ENCODE peak calls at places on chromosomes 13 and 19, in five cellular contexts. M is tibial artery, C is fibroblast of lung, V is heart right ventricle, L is NT2/D1. Q is an unnamed sample.

GRCh38 chr19:46068345-46069258 is 27.8 kb upstream of the IGFL4 start:
- DNase-seq in M (no peak), V (no peak), C (peak; percentile 95), L (no peak), Q (no peak)

GRCh38 chr13:109592776-109593175 is 193.6 kb downstream of the IRS2 start:
- DNase-seq in C (no peak), M (no peak), L (no peak), V (no peak), Q (no peak)

GRCh38 chr13:43792456-43792855 is 5.7 kb upstream of the ENOX1 start:
- DNase-seq in V (no peak), C (peak; percentile 50), M (no peak), L (no peak), Q (no peak)

GRCh38 chr19:17296278-17296677 is 6.9 kb downstream of the ABHD8 start:
- DNase-seq in V (no peak), M (no peak), C (peak; percentile 51), L (no peak), Q (no peak)

GRCh38 chr19:34996978-34997640 is 3.0 kb upstream of the GRAMD1A start:
- DNase-seq in V (no peak), C (no peak), L (no peak), M (no peak), Q (no peak)

GRCh38 chr19:41689993-41690800 is 2.1 kb upstream of the CEACAM7 start:
- DNase-seq in L (no peak), M (no peak), C (no peak), V (no peak), Q (no peak)

GRCh38 chr13:100443278-100443997 is 145.2 kb downstream of the GGACT start:
- DNase-seq in L (no peak), V (no peak), C (no peak), M (no peak), Q (no peak)

GRCh38 chr13:110442946-110443632 is 118.4 kb downstream of the RAB20 start:
- DNase-seq in L (no peak), C (peak; percentile 52), V (no peak), M (peak; percentile 60), Q (no peak)

GRCh38 chr13:40064154-40064713 is 408.8 kb downstream of the COG6 start:
- DNase-seq in V (no peak), M (no peak), L (no peak), C (no peak), Q (no peak)

GRCh38 chr13:49307365-49307764 is 59.6 kb downstream of the CDADC1 start:
- DNase-seq in C (no peak), V (no peak), L (no peak), M (peak; percentile 76), Q (no peak)
- H3K4me1 ChIP-seq in C (peaks cover 14% of the 10 kb centered on the region), V (peaks cover 31% of the 10 kb centered on the region), L (no peaks in the 10 kb centered on the region), M (peaks cover 52% of the 10 kb centered on the region), Q (peaks cover 17% of the 10 kb centered on the region)

GRCh38 chr13:78410164-78410563 is 193.2 kb downstream of the POU4F1 start:
- DNase-seq in C (no peak), M (no peak), V (no peak), L (no peak), Q (no peak)
- H3K4me1 ChIP-seq in C (no peaks in the 10 kb centered on the region), M (no peaks in the 10 kb centered on the region), V (no peaks in the 10 kb centered on the region), L (no peaks in the 10 kb centered on the region), Q (no peaks in the 10 kb centered on the region)

GRCh38 chr13:74773263-74773662 is 639.1 kb upstream of the KLF12 start:
- DNase-seq in V (no peak), C (no peak), L (no peak), M (no peak), Q (no peak)
- H3K4me1 ChIP-seq in V (peaks cover 13% of the 10 kb centered on the region), C (peaks cover 16% of the 10 kb centered on the region), L (no peaks in the 10 kb centered on the region), M (no peaks in the 10 kb centered on the region), Q (no peaks in the 10 kb centered on the region)

GRCh38 chr13:99041337-99041736 is 63.5 kb upstream of the DOCK9 start:
- DNase-seq in C (peak; percentile 50), V (no peak), L (no peak), M (no peak), Q (no peak)
- H3K4me1 ChIP-seq in C (peaks cover 2% of the 10 kb centered on the region), V (peaks cover 21% of the 10 kb centered on the region), L (no peaks in the 10 kb centered on the region), M (peaks cover 6% of the 10 kb centered on the region), Q (no peaks in the 10 kb centered on the region)

GRCh38 chr19:29683009-29683408 is 17.7 kb downstream of the PLEKHF1 start:
- DNase-seq in M (no peak), C (peak; percentile 69), L (no peak), V (no peak), Q (no peak)

GRCh38 chr19:29680937-29681336 is 15.7 kb downstream of the PLEKHF1 start:
- DNase-seq in V (no peak), L (no peak), M (no peak), C (no peak), Q (no peak)

GRCh38 chr19:29681422-29682235 is 16.4 kb downstream of the PLEKHF1 start:
- DNase-seq in C (peak; percentile 69), M (peak; percentile 79), V (no peak), L (no peak), Q (no peak)

GRCh38 chr19:29680447-29680846 is 15.2 kb downstream of the PLEKHF1 start:
- DNase-seq in C (no peak), V (peak; percentile 54), L (no peak), M (no peak), Q (no peak)

GRCh38 chr19:29682236-29682895 is 17.1 kb downstream of the PLEKHF1 start:
- DNase-seq in M (no peak), V (no peak), C (no peak), L (no peak), Q (no peak)
- H3K4me1 ChIP-seq in M (peaks cover 76% of the 10 kb centered on the region), V (peaks cover 53% of the 10 kb centered on the region), C (peaks cover 16% of the 10 kb centered on the region), L (peaks cover 8% of the 10 kb centered on the region), Q (peaks cover 60% of the 10 kb centered on the region)

DNA sequence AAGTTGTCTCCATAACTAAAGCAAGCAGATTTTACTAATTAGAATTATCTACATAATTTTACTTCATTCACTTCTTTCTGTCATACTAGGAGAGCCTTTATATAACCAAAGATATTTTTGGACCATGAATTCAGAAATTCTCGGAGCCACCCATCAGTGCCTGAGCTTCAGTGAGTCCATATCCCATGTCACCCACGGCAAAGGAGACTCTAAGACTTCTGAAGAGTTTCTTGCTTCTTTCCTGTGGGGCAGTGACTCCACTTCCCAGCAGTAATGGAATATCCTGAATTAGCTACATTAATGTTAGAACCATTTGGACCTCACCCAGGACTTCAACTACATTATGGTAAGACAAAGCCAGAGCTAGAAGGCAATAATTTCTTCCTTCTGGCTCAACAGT is 8.2 kb downstream of the STARD13 start:
- DNase-seq in V (no peak), M (no peak), L (no peak), C (no peak), Q (no peak)
- H3K4me1 ChIP-seq in V (peaks cover 81% of the 10 kb centered on the region), M (peaks cover 81% of the 10 kb centered on the region), L (no peaks in the 10 kb centered on the region), C (peaks cover 36% of the 10 kb centered on the region), Q (peaks cover 85% of the 10 kb centered on the region)

DNA sequence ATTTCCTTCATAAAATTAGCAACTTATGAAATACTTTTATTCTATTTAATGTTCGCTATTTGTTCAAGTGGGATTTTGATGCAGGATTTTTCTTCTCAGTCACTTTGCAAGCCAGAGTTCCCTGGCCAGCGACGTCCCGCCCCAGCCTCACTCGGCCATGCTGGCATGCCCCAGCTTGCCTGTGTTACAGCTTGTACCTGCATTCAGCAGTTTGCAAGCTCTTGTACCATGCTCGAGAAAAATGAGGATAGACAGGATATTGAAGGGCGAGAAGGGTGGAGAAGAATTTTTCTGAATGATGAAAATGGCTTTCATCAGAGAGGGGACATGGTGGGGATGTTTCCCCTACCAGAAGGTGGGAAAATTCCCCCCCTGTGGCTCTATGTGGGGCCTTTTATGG is 2180.2 kb upstream of the PCDH20 start:
- DNase-seq in M (no peak), V (no peak), L (no peak), C (no peak), Q (no peak)
- H3K4me1 ChIP-seq in M (no peaks in the 10 kb centered on the region), V (no peaks in the 10 kb centered on the region), L (no peaks in the 10 kb centered on the region), C (no peaks in the 10 kb centered on the region), Q (no peaks in the 10 kb centered on the region)

GRCh38 chr19:4164262-4164661 is 10.8 kb downstream of the CREB3L3 start:
- DNase-seq in L (no peak), M (no peak), V (no peak), C (no peak), Q (no peak)
- H3K4me1 ChIP-seq in L (no peaks in the 10 kb centered on the region), M (no peaks in the 10 kb centered on the region), V (no peaks in the 10 kb centered on the region), C (no peaks in the 10 kb centered on the region), Q (no peaks in the 10 kb centered on the region)

Q was measured in thoracic aorta.